ENCODE peak calls at places on chromosomes 5 and 9, in nine cellular contexts. R is AG10803; O is sigmoid colon; U is fibroblast of the aortic adventitia; Z is HFFc6; E is stimulated activated CD4-positive, alpha-beta T cell treated with anti-CD3 and anti-CD28 coated beads, Interleukin-1b, Interleukin-23, amount 100 ng/mL, for 4 hours; T is mucosa of gallbladder; L is stimulated activated CD8-positive, alpha-beta memory T cell treated with anti-CD3 and anti-CD28 coated beads, Interleukin-2, amount 100 ng/mL, for 1 hour; K is WERI-Rb-1. M is an unnamed sample.

GRCh38 chr5:147187163-147187562 is 47.7 kb upstream of the STK32A start:
- DNase-seq in R (no peak), O (no peak), U (no peak), Z (no peak), E (no peak), T (no peak), L (no peak), K (no peak), M (no peak)

GRCh38 chr9:83472221-83472665 is 66.0 kb downstream of the FRMD3 start:
- DNase-seq in R (peak), O (no peak), U (peak), Z (peak), E (no peak), T (peak), L (no peak), K (no peak), M (peak)

GRCh38 chr5:178644826-178645545 is 18.1 kb upstream of the CLK4 start:
- DNase-seq in R (no peak), O (no peak), U (no peak), Z (no peak), E (no peak), T (no peak), L (no peak), K (no peak), M (no peak)

GRCh38 chr5:150639317-150639738 is 1.1 kb upstream of the SYNPO start:
- DNase-seq in R (no peak), O (no peak), U (no peak), Z (no peak), E (no peak), T (no peak), L (no peak), K (no peak), M (no peak)

GRCh38 chr5:17415282-17415681 is 82.7 kb upstream of the TAF11L2 start:
- DNase-seq in R (no peak), O (no peak), U (no peak), Z (no peak), E (no peak), T (no peak), L (no peak), K (peak), M (no peak)

GRCh38 chr9:126386088-126386487 is 59.5 kb downstream of the MVB12B start:
- DNase-seq in R (no peak), O (no peak), U (no peak), Z (no peak), E (no peak), T (no peak), L (no peak), K (no peak), M (peak)

GRCh38 chr5:58922392-58923171 is 339.7 kb downstream of the RAB3C start:
- DNase-seq in R (peak), O (peak), U (peak), Z (no peak), E (no peak), T (peak), L (no peak), K (no peak), M (no peak)

GRCh38 chr5:124599048-124599973 is 147.1 kb downstream of the ZNF608 start:
- DNase-seq in R (peak), O (no peak), U (peak), Z (peak), E (no peak), T (peak), L (no peak), K (no peak), M (peak)

GRCh38 chr5:52963636-52964035 is 25.5 kb upstream of the ITGA2 start:
- DNase-seq in R (no peak), O (no peak), U (no peak), Z (no peak), E (no peak), T (no peak), L (no peak), K (no peak), M (no peak)

GRCh38 chr9:18722882-18723281 is 248.9 kb downstream of the ADAMTSL1 start:
- DNase-seq in R (no peak), O (no peak), U (no peak), Z (no peak), E (no peak), T (no peak), L (no peak), K (no peak), M (no peak)

GRCh38 chr9:4066682-4067081 is 233.2 kb downstream of the GLIS3 start:
- DNase-seq in R (no peak), O (no peak), U (no peak), Z (no peak), E (no peak), T (no peak), L (no peak), K (no peak), M (no peak)

GRCh38 chr5:4571248-4571950 is 568.7 kb upstream of the ADAMTS16 start:
- DNase-seq in R (no peak), O (no peak), U (no peak), Z (no peak), E (no peak), T (no peak), L (no peak), K (no peak), M (no peak)

GRCh38 chr5:30765227-30765626 is 428.3 kb upstream of the CDH6 start:
- DNase-seq in R (peak), O (no peak), U (peak), Z (no peak), E (no peak), T (no peak), L (no peak), K (no peak), M (no peak)

GRCh38 chr9:135245482-135246247 is 158.2 kb downstream of the OLFM1 start:
- DNase-seq in R (no peak), O (peak), U (no peak), Z (no peak), E (no peak), T (no peak), L (no peak), K (no peak), M (no peak)

GRCh38 chr5:158695595-158696330 is 404.0 kb downstream of the EBF1 start:
- DNase-seq in R (peak), O (peak), U (peak), Z (peak), E (peak), T (peak), L (peak), K (peak), M (peak)

GRCh38 chr9:90046317-90046861 is 441.6 kb downstream of the GADD45G start:
- DNase-seq in R (no peak), O (no peak), U (no peak), Z (no peak), E (no peak), T (no peak), L (no peak), K (no peak), M (no peak)

GRCh38 chr9:71506821-71507220 is 261.5 kb downstream of the CEMIP2 start:
- DNase-seq in R (peak), O (no peak), U (peak), Z (peak), E (no peak), T (peak), L (no peak), K (no peak), M (no peak)

GRCh38 chr9:100401042-100401441 is 25.9 kb upstream of the MSANTD3 start:
- DNase-seq in R (no peak), O (no peak), U (no peak), Z (no peak), E (no peak), T (no peak), L (no peak), K (no peak), M (no peak)

GRCh38 chr5:59757442-59757841 is 136.1 kb downstream of the PDE4D start:
- DNase-seq in R (no peak), O (no peak), U (no peak), Z (no peak), E (no peak), T (no peak), L (no peak), K (no peak), M (no peak)

M was measured in HuH-7.5.